ENCODE peak calls at places on chromosome 11, in nine cellular contexts. One of them, this sample, is unnamed.

GRCh38 chr11:69906453-69906907 is 87.3 kb upstream of the FGF3 start:
- DNase-seq in lower lobe of right lung: no peak
- DNase-seq in epithelial cell of esophagus: no peak
- DNase-seq in prostate gland: no peak
- DNase-seq in pancreas: no peak
- DNase-seq in fibroblast of pulmonary artery: no peak
- DNase-seq in GM06990: no peak
- DNase-seq in endodermal cell: no peak
- DNase-seq in fibroblast of lung: no peak
- DNase-seq in this sample: no peak

GRCh38 chr11:18243783-18244362 is 4.6 kb downstream of the SAA2 start:
- DNase-seq in prostate gland: peak
- DNase-seq in endodermal cell: peak
- DNase-seq in GM06990: peak
- DNase-seq in pancreas: peak
- DNase-seq in fibroblast of pulmonary artery: peak
- DNase-seq in fibroblast of lung: peak
- DNase-seq in lower lobe of right lung: no peak
- DNase-seq in epithelial cell of esophagus: peak
- DNase-seq in this sample: peak

GRCh38 chr11:30960387-30960992 is 374.3 kb upstream of the MPPED2 start:
- DNase-seq in lower lobe of right lung: no peak
- DNase-seq in pancreas: no peak
- DNase-seq in GM06990: no peak
- DNase-seq in endodermal cell: no peak
- DNase-seq in fibroblast of lung: peak
- DNase-seq in epithelial cell of esophagus: peak
- DNase-seq in fibroblast of pulmonary artery: peak
- DNase-seq in prostate gland: no peak
- DNase-seq in this sample: peak

GRCh38 chr11:35138606-35138948 is 394 bp upstream of the CD44 start:
- DNase-seq in fibroblast of lung: no peak
- DNase-seq in prostate gland: no peak
- DNase-seq in epithelial cell of esophagus: no peak
- DNase-seq in endodermal cell: no peak
- DNase-seq in pancreas: no peak
- DNase-seq in fibroblast of pulmonary artery: no peak
- DNase-seq in lower lobe of right lung: no peak
- DNase-seq in GM06990: no peak
- DNase-seq in this sample: no peak

GRCh38 chr11:125228425-125228824 is 63.9 kb downstream of the PKNOX2 start:
- DNase-seq in epithelial cell of esophagus: no peak
- DNase-seq in prostate gland: no peak
- DNase-seq in fibroblast of lung: no peak
- DNase-seq in endodermal cell: peak
- DNase-seq in lower lobe of right lung: no peak
- DNase-seq in fibroblast of pulmonary artery: no peak
- DNase-seq in pancreas: no peak
- DNase-seq in GM06990: no peak
- DNase-seq in this sample: no peak

GRCh38 chr11:57474017-57474750 is 13.9 kb downstream of the RTN4RL2 start:
- DNase-seq in fibroblast of lung: peak
- DNase-seq in prostate gland: no peak
- DNase-seq in lower lobe of right lung: no peak
- DNase-seq in pancreas: no peak
- DNase-seq in endodermal cell: peak
- DNase-seq in GM06990: peak
- DNase-seq in epithelial cell of esophagus: no peak
- DNase-seq in fibroblast of pulmonary artery: no peak
- DNase-seq in this sample: peak

GRCh38 chr11:84524422-84525051 is 1102.6 kb downstream of the DLG2 start:
- DNase-seq in fibroblast of lung: peak
- DNase-seq in epithelial cell of esophagus: peak
- DNase-seq in fibroblast of pulmonary artery: peak
- DNase-seq in lower lobe of right lung: no peak
- DNase-seq in pancreas: no peak
- DNase-seq in endodermal cell: no peak
- DNase-seq in prostate gland: no peak
- DNase-seq in GM06990: no peak
- DNase-seq in this sample: no peak

GRCh38 chr11:106468091-106468490 is 390.6 kb downstream of the AASDHPPT start:
- DNase-seq in fibroblast of pulmonary artery: peak
- DNase-seq in fibroblast of lung: peak
- DNase-seq in lower lobe of right lung: no peak
- DNase-seq in prostate gland: no peak
- DNase-seq in endodermal cell: no peak
- DNase-seq in pancreas: no peak
- DNase-seq in epithelial cell of esophagus: peak
- DNase-seq in GM06990: no peak
- DNase-seq in this sample: no peak

GRCh38 chr11:72670041-72670440 is 4.2 kb downstream of the PDE2A start:
- DNase-seq in GM06990: no peak
- DNase-seq in fibroblast of pulmonary artery: no peak
- DNase-seq in endodermal cell: peak
- DNase-seq in pancreas: no peak
- DNase-seq in prostate gland: no peak
- DNase-seq in fibroblast of lung: no peak
- DNase-seq in epithelial cell of esophagus: no peak
- DNase-seq in lower lobe of right lung: no peak
- DNase-seq in this sample: no peak

DNA sequence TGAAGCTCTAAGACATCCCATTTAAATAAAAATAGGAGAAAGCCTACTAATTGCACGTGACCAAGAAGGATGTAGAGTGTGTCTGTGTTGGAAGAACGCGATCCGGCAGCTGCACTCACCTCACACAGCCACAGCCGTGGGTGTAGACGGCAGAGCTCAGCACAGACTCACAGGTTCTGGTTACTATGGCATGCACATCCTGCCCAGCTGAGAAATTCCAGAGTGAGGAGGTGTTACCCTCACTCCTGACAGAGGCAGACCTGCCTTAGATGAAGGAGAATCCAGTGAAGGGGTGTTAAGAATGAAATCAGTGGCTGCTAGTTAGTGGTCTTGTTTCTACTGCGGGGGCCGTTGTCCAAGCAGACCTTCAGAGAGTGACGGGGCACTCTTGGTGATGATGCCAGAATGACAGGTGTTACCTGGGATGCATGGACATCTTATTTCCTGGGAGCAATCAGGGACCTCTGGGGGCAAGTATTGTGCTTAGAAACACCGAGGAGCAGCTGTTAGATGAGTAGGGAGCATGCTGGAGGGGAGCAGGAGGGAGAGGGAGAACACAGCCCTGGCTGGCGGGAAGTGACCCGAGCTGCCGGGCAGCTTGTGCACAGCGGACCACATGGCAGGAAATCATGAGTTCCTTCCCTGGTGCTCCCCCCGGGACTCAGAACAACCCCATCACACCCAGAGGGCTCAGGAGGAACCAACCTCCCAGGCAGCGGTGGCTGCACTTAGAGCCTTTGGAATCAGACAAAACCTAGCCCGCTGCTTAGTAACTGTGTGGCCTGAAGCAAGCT is 12.3 kb downstream of the KCNJ5 start:
- DNase-seq in prostate gland: no peak
- DNase-seq in fibroblast of pulmonary artery: no peak
- DNase-seq in pancreas: peak
- DNase-seq in epithelial cell of esophagus: peak
- DNase-seq in endodermal cell: peak
- DNase-seq in fibroblast of lung: no peak
- DNase-seq in lower lobe of right lung: peak
- DNase-seq in GM06990: no peak
- DNase-seq in this sample: no peak
- H3K4me3 ChIP-seq in prostate gland: no peak
- H3K4me3 ChIP-seq in fibroblast of pulmonary artery: no peak
- H3K4me3 ChIP-seq in pancreas: no peak
- H3K4me3 ChIP-seq in epithelial cell of esophagus: no peak
- H3K4me3 ChIP-seq in endodermal cell: no peak
- H3K4me3 ChIP-seq in fibroblast of lung: no peak
- H3K4me3 ChIP-seq in lower lobe of right lung: no peak
- H3K4me3 ChIP-seq in GM06990: no peak
- H3K4me3 ChIP-seq in this sample: no peak

DNA sequence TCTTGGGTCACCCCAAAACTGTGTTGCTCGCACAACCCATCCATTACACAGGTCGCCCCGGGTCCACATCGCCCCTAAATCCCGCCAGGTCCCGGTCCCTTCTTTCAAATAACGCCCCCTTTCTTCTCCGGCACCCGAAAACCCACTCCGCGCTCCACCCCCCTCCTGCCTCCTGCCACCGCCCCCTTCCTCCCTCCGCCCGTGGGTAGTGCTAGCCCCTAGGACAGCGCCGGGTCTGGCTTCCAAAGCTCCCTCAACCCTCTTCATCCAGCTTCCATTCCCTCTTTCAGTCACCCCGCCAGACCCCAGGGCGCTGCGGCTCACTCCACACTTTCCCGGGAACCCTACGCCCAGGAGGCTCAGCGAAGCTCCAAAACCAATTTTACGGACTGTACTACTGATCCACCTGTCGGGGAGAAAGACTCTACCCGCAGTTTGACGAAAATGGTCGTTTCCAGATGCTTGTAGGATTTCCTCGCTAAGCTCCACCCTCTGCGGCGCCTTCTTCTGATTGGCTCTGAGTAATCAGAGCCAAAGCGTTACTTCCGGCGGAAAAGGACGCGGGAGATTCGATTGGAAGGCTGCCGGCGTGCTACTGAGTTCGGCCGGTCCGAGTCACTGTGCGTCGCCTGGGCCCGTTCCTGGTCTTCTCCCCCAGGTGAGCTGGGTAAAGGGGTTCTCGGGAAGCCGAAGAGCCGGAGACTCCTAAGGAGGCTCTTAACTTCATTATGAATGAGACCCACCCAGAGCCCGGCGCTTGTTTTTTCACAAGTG is at the start of gene DDIAS:
- DNase-seq in GM06990: peak
- DNase-seq in endodermal cell: peak
- DNase-seq in lower lobe of right lung: peak
- DNase-seq in prostate gland: peak
- DNase-seq in pancreas: peak
- DNase-seq in fibroblast of pulmonary artery: peak
- DNase-seq in epithelial cell of esophagus: peak
- DNase-seq in fibroblast of lung: peak
- DNase-seq in this sample: peak
- H3K4me3 ChIP-seq in GM06990: peak
- H3K4me3 ChIP-seq in endodermal cell: peak
- H3K4me3 ChIP-seq in lower lobe of right lung: peak
- H3K4me3 ChIP-seq in prostate gland: peak
- H3K4me3 ChIP-seq in pancreas: peak
- H3K4me3 ChIP-seq in fibroblast of pulmonary artery: peak
- H3K4me3 ChIP-seq in epithelial cell of esophagus: peak
- H3K4me3 ChIP-seq in fibroblast of lung: peak
- H3K4me3 ChIP-seq in this sample: peak

GRCh38 chr11:10659339-10660216 is 34.0 kb downstream of the IRAG1 start:
- DNase-seq in GM06990: no peak
- DNase-seq in epithelial cell of esophagus: peak
- DNase-seq in lower lobe of right lung: no peak
- DNase-seq in fibroblast of pulmonary artery: peak
- DNase-seq in pancreas: no peak
- DNase-seq in fibroblast of lung: peak
- DNase-seq in endodermal cell: no peak
- DNase-seq in prostate gland: no peak
- DNase-seq in this sample: no peak
- H3K4me3 ChIP-seq in GM06990: no peak
- H3K4me3 ChIP-seq in epithelial cell of esophagus: no peak
- H3K4me3 ChIP-seq in lower lobe of right lung: no peak
- H3K4me3 ChIP-seq in fibroblast of pulmonary artery: no peak
- H3K4me3 ChIP-seq in pancreas: no peak
- H3K4me3 ChIP-seq in fibroblast of lung: no peak
- H3K4me3 ChIP-seq in endodermal cell: no peak
- H3K4me3 ChIP-seq in prostate gland: no peak
- H3K4me3 ChIP-seq in this sample: no peak

GRCh38 chr11:123194308-123195181 is 503 bp downstream of the CLMP start:
- DNase-seq in pancreas: no peak
- DNase-seq in endodermal cell: peak
- DNase-seq in lower lobe of right lung: no peak
- DNase-seq in GM06990: no peak
- DNase-seq in epithelial cell of esophagus: peak
- DNase-seq in fibroblast of pulmonary artery: peak
- DNase-seq in fibroblast of lung: peak
- DNase-seq in prostate gland: no peak
- DNase-seq in this sample: no peak
- H3K4me3 ChIP-seq in pancreas: peak
- H3K4me3 ChIP-seq in endodermal cell: peak
- H3K4me3 ChIP-seq in lower lobe of right lung: peak
- H3K4me3 ChIP-seq in GM06990: no peak
- H3K4me3 ChIP-seq in epithelial cell of esophagus: peak
- H3K4me3 ChIP-seq in fibroblast of pulmonary artery: peak
- H3K4me3 ChIP-seq in fibroblast of lung: peak
- H3K4me3 ChIP-seq in prostate gland: peak
- H3K4me3 ChIP-seq in this sample: no peak

This sample was measured in Jurkat, Clone E6-1.